ENCODE peak calls at places on chromosome 5, in seven cellular contexts. V is GM12878, L is H1, P is A549, T is HepG2, X is K562, S is SK-N-SH. Q is an unnamed sample.

GRCh38 chr5:34656001-34656699 is at the start of gene RAI14:
- DNase-seq in V (no peak), L (peak), P (peak), T (peak), X (peak), S (peak), Q (peak)

GRCh38 chr5:59401637-59402036 is 491.9 kb downstream of the PDE4D start:
- DNase-seq in V (no peak), L (no peak), P (no peak), T (no peak), X (no peak), S (no peak), Q (no peak)

GRCh38 chr5:117143381-117143780 is 568.8 kb upstream of the SEMA6A start:
- DNase-seq in V (no peak), L (no peak), P (no peak), T (no peak), X (no peak), S (no peak), Q (no peak)

GRCh38 chr5:150458819-150459557 is 9.4 kb upstream of the RPS14 start:
- DNase-seq in V (no peak), L (peak), P (peak), T (peak), X (peak), S (peak), Q (peak)

GRCh38 chr5:124747770-124748686 is 1.6 kb upstream of the ZNF608 start:
- DNase-seq in V (peak), L (no peak), P (peak), T (no peak), X (no peak), S (no peak), Q (peak)

GRCh38 chr5:175752826-175753535 is 95.1 kb downstream of the HRH2 start:
- DNase-seq in V (no peak), L (peak), P (no peak), T (no peak), X (no peak), S (no peak), Q (no peak)

GRCh38 chr5:161155451-161155850 is 303.4 kb upstream of the ATP10B start:
- DNase-seq in V (no peak), L (no peak), P (no peak), T (no peak), X (no peak), S (no peak), Q (no peak)

GRCh38 chr5:167743685-167744084 is 547.8 kb upstream of the WWC1 start:
- DNase-seq in V (no peak), L (no peak), P (no peak), T (no peak), X (no peak), S (no peak), Q (peak)

GRCh38 chr5:15737036-15737821 is 237.2 kb downstream of the FBXL7 start:
- DNase-seq in V (no peak), L (no peak), P (no peak), T (no peak), X (no peak), S (peak), Q (peak)

GRCh38 chr5:14767942-14768837 is 103.4 kb downstream of the ANKH start:
- DNase-seq in V (no peak), L (no peak), P (peak), T (peak), X (no peak), S (no peak), Q (no peak)

GRCh38 chr5:168364151-168364661 is 72.8 kb downstream of the WWC1 start:
- DNase-seq in V (no peak), L (no peak), P (no peak), T (no peak), X (no peak), S (no peak), Q (peak)

GRCh38 chr5:112485802-112486427 is 66.8 kb upstream of the EPB41L4A start:
- DNase-seq in V (no peak), L (no peak), P (no peak), T (peak), X (no peak), S (no peak), Q (no peak)

GRCh38 chr5:139669681-139670368 is 21.7 kb downstream of the CXXC5 start:
- DNase-seq in V (no peak), L (no peak), P (no peak), T (peak), X (peak), S (peak), Q (no peak)

GRCh38 chr5:142281966-142282365 is 42.9 kb downstream of the SPRY4 start:
- DNase-seq in V (no peak), L (no peak), P (no peak), T (no peak), X (no peak), S (no peak), Q (no peak)

GRCh38 chr5:142447887-142448286 is 123.1 kb upstream of the SPRY4 start:
- DNase-seq in V (no peak), L (no peak), P (no peak), T (no peak), X (no peak), S (no peak), Q (no peak)

GRCh38 chr5:154520861-154521453 is 42.9 kb upstream of the HAND1 start:
- DNase-seq in V (no peak), L (peak), P (peak), T (peak), X (peak), S (peak), Q (no peak)

GRCh38 chr5:120507197-120507596 is 43.1 kb downstream of the PRR16 start:
- DNase-seq in V (no peak), L (no peak), P (no peak), T (no peak), X (no peak), S (no peak), Q (peak)

GRCh38 chr5:67875637-67876036 is 339.9 kb upstream of the PIK3R1 start:
- DNase-seq in V (no peak), L (no peak), P (no peak), T (no peak), X (no peak), S (no peak), Q (no peak)

GRCh38 chr5:39755986-39756385 is 331.2 kb upstream of the DAB2 start:
- DNase-seq in V (no peak), L (no peak), P (peak), T (no peak), X (peak), S (no peak), Q (peak)

GRCh38 chr5:95862636-95863382 is 40.3 kb upstream of the GLRX start:
- DNase-seq in V (no peak), L (no peak), P (no peak), T (peak), X (no peak), S (no peak), Q (no peak)

GRCh38 chr5:181198905-181199519 is 6.0 kb downstream of the TRIM7 start:
- DNase-seq in V (no peak), L (no peak), P (no peak), T (no peak), X (no peak), S (no peak), Q (no peak)

GRCh38 chr5:134438641-134439621 is 27.2 kb upstream of the CDKN2AIPNL start:
- DNase-seq in V (no peak), L (no peak), P (peak), T (peak), X (no peak), S (no peak), Q (peak)

GRCh38 chr5:115457985-115458384 is 86.6 kb downstream of the FEM1C start:
- DNase-seq in V (no peak), L (no peak), P (no peak), T (no peak), X (peak), S (no peak), Q (no peak)

GRCh38 chr5:80068775-80069174 is 33.6 kb downstream of the THBS4 start:
- DNase-seq in V (no peak), L (no peak), P (no peak), T (no peak), X (no peak), S (no peak), Q (no peak)

GRCh38 chr5:75856056-75856455 is 138.8 kb upstream of the POC5 start:
- DNase-seq in V (no peak), L (no peak), P (no peak), T (no peak), X (no peak), S (no peak), Q (no peak)

GRCh38 chr5:161546463-161547301 is at the start of gene GABRB2:
- DNase-seq in V (peak), L (peak), P (peak), T (peak), X (peak), S (peak), Q (no peak)

GRCh38 chr5:10699987-10700386 is 61.0 kb downstream of the DAP start:
- DNase-seq in V (no peak), L (no peak), P (no peak), T (no peak), X (no peak), S (no peak), Q (no peak)

GRCh38 chr5:138611295-138612220 is 36.4 kb upstream of the HSPA9 start:
- DNase-seq in V (no peak), L (peak), P (no peak), T (no peak), X (peak), S (peak), Q (no peak)

GRCh38 chr5:147912015-147912414 is 5.7 kb upstream of the C5orf46 start:
- DNase-seq in V (no peak), L (no peak), P (no peak), T (no peak), X (no peak), S (no peak), Q (no peak)

GRCh38 chr5:92308679-92309078 is 925.6 kb upstream of the ARRDC3 start:
- DNase-seq in V (no peak), L (no peak), P (peak), T (no peak), X (no peak), S (peak), Q (no peak)

GRCh38 chr5:75610201-75610600 is 1.1 kb upstream of the ANKDD1B start:
- DNase-seq in V (no peak), L (no peak), P (no peak), T (no peak), X (peak), S (no peak), Q (no peak)

DNA sequence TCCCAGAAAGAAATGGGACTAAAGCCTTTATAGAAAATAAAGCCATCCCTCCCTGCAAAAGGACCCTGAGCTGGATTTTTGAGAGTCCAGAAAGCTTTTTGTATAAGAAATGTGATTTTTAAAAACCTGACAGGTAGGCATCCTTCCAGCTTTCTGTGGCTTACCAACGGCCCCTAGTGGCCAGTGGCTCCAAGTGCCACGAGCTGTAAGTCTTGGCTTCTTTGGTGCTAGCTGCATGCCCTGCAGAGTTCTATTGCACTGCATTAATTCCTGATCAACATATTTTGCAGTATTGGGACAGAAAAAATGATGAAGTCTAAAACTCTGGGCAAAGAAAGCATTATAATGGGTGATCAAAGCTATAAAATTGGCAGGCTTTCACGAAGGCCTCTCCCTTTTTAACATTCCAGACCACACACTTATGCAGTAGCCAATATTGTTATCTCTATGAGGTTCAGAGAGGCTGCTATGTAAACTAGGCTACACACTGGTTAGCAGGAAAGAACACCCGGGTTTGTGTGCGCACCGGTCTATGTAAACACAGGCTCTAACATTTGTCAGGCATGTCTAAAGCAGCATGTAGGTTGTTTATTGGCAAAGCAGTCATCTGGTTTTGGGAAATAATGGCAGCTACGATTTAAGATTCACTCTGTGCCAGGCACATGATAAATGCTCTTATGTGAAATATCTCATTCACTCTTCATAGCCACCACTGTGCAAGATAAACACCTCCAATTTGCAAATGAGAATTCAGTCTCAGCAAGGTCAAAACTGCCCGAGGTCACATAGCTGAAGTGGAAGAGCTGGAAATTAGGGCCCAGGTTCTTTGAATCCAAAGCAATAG is 55.2 kb downstream of the NMUR2 start:
- DNase-seq in V (no peak), L (peak), P (peak), T (peak), X (peak), S (peak), Q (peak)
- TF ChIP-seq RFX5 in V (no peak), L (no peak), P (no peak), T (no peak), X (no peak), S (no peak), Q (no peak)

GRCh38 chr5:137492321-137492720 is 6.8 kb downstream of the SPOCK1 start:
- DNase-seq in V (no peak), L (no peak), P (no peak), T (no peak), X (no peak), S (no peak), Q (peak)
- TF ChIP-seq RFX5 in V (no peak), L (no peak), P (no peak), T (no peak), X (no peak), S (no peak), Q (peak)

DNA sequence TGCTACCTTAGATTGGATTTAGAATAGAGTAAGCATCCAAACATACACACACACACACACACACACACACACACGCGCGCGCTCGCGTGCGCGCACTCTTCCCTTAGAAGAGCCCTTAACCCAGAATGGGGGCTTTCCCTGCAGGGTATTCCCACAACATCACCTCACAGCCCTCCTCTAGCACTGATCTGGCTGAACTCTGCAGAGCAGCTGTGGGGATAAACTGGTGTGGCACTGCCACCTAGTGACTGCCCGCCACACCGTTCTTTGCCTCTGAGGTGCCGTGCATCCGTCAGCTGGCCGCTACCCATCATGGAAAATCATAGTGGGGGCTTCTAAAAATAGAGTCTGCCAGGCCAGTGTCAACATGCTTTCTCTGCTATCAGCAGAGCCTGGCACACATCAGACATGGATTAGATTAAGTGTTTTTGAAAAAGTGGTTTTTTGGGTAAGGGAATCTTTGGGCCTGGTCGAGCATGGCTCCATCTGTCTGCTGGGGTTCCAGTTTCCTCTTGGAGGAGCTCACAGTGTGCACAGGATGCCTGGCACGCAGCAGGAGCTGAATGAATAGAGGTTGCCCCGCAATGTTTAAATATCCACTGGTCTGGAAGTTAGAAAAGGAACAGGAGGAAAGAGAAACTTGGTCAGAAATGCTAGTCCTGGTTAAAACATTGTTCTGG is 88.1 kb downstream of the KCNN2 start:
- DNase-seq in V (peak), L (peak), P (peak), T (peak), X (peak), S (peak), Q (peak)
- TF ChIP-seq RFX5 in V (no peak), L (no peak), P (no peak), T (no peak), X (no peak), S (no peak), Q (no peak)

DNA sequence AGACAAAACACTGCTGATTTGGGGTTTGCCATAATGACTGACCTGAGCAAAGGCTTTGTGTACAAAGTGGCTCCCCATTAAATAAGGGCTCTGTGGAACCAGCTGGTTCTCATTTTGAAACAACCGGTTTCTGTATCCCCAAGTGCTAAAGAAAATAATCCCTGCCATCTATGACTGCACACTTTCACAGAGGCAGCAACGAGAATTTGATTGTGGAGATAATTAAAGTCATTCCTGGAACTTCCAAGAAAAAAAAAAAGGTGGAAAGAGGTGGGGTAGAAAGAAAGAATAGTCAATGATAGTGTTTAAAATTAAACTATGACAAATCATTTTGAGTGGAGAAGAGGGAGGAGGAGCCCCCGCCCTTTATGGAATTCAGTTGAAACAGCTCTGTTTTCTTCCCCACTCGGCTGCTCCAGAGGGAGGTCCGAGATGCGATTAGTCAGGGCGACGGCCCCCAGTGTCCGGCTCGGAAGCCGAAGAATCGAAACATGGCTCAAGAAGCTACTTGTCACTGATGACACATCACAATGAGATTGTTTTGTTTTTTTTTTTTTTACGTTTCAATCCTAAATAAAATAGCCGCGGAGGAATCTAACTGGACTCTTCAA is 38.4 kb downstream of the EBF1 start:
- DNase-seq in V (no peak), L (no peak), P (no peak), T (no peak), X (peak), S (peak), Q (peak)
- TF ChIP-seq RFX5 in V (no peak), L (no peak), P (no peak), T (no peak), X (no peak), S (no peak), Q (no peak)

GRCh38 chr5:123455095-123455494 is 31.9 kb upstream of the CEP120 start:
- DNase-seq in V (no peak), L (no peak), P (no peak), T (no peak), X (no peak), S (no peak), Q (no peak)
- TF ChIP-seq RFX5 in V (no peak), L (no peak), P (no peak), T (no peak), X (no peak), S (no peak), Q (no peak)

Q was measured in IMR-90.